ENCODE peak calls at places on chromosomes 5 and 9, in five cellular contexts. X is dorsolateral prefrontal cortex, K is HFF-Myc, U is transverse colon, H is Panc1. D is an unnamed sample.

GRCh38 chr5:60597570-60597969 is 102.4 kb downstream of the DEPDC1B start:
- DNase-seq in X (no peak), K (no peak), U (no peak), H (no peak), D (no peak)

GRCh38 chr5:173010021-173010420 is 26.4 kb downstream of the ATP6V0E1 start:
- DNase-seq in X (no peak), K (no peak), U (no peak), H (no peak), D (no peak)

GRCh38 chr9:116491659-116492058 is 195.4 kb upstream of the TRIM32 start:
- DNase-seq in X (no peak), K (no peak), U (no peak), H (no peak), D (no peak)

GRCh38 chr5:110757118-110757729 is 18.4 kb downstream of the SLC25A46 start:
- DNase-seq in X (no peak), K (no peak), U (no peak), H (peak; percentile 46), D (no peak)

GRCh38 chr5:33781286-33781685 is 110.5 kb downstream of the ADAMTS12 start:
- DNase-seq in X (no peak), K (no peak), U (no peak), H (no peak), D (no peak)

GRCh38 chr9:85898288-85898802 is 42.6 kb upstream of the NAA35 start:
- DNase-seq in X (no peak), K (no peak), U (no peak), H (no peak), D (no peak)

GRCh38 chr9:4855861-4856260 is 63.1 kb downstream of the RCL1 start:
- DNase-seq in X (peak; percentile 60), K (peak; percentile 57), U (peak; percentile 10), H (no peak), D (no peak)

GRCh38 chr5:153496835-153497234 is 6.4 kb downstream of the GRIA1 start:
- DNase-seq in X (no peak), K (no peak), U (no peak), H (peak; percentile 8), D (no peak)

GRCh38 chr5:138282918-138283742 is 8.7 kb upstream of the GFRA3 start:
- DNase-seq in X (peak; percentile 42), K (peak; percentile 31), U (peak; percentile 16), H (peak; percentile 13), D (peak; percentile 21)

GRCh38 chr5:150266807-150267408 is 22.7 kb downstream of the CAMK2A start:
- DNase-seq in X (no peak), K (no peak), U (no peak), H (no peak), D (no peak)

GRCh38 chr9:97280755-97281330 is 26.6 kb upstream of the CCDC180 start:
- DNase-seq in X (no peak), K (no peak), U (no peak), H (no peak), D (no peak)

GRCh38 chr9:97283768-97284167 is 23.7 kb upstream of the CCDC180 start:
- DNase-seq in X (no peak), K (no peak), U (no peak), H (no peak), D (no peak)

DNA sequence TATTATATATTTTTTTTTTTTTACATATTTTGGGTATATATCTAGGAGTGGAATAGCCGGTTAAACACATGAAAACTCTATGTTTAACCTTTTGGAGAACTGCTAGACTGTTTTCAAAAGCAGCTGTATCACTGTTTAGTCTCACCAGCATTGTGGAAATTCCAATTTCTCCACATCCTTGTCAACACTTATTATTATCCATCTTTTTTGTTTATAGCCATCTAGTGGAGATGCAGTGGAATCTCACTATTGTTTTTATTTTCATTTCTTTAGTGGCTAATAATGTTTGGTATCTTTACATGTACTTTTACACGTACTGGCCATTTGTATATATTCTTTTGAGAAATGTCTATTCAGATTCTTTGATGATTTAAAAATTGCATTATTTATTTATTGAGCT is 22.7 kb upstream of the CCDC180 start:
- DNase-seq in X (no peak), K (no peak), U (no peak), H (no peak), D (no peak)
- TF ChIP-seq CTCF in X (peak; percentile 8), K (no peak), U (no peak), H (no peak), D (peak; percentile 50)

GRCh38 chr5:7886849-7887460 is 18.0 kb downstream of the MTRR start:
- DNase-seq in X (no peak), K (no peak), U (no peak), H (no peak), D (no peak)

GRCh38 chr5:7881091-7881490 is 12.1 kb downstream of the MTRR start:
- DNase-seq in X (no peak), K (no peak), U (no peak), H (no peak), D (no peak)

GRCh38 chr5:7881816-7882215 is 12.9 kb downstream of the MTRR start:
- DNase-seq in X (peak; percentile 65), K (no peak), U (no peak), H (no peak), D (no peak)

GRCh38 chr5:7884491-7885273 is 15.7 kb downstream of the MTRR start:
- DNase-seq in X (no peak), K (no peak), U (no peak), H (no peak), D (no peak)

GRCh38 chr5:7882926-7883325 is 14.0 kb downstream of the MTRR start:
- DNase-seq in X (no peak), K (no peak), U (no peak), H (no peak), D (no peak)
- TF ChIP-seq CTCF in X (no peak), K (no peak), U (no peak), H (no peak), D (no peak)

DNA sequence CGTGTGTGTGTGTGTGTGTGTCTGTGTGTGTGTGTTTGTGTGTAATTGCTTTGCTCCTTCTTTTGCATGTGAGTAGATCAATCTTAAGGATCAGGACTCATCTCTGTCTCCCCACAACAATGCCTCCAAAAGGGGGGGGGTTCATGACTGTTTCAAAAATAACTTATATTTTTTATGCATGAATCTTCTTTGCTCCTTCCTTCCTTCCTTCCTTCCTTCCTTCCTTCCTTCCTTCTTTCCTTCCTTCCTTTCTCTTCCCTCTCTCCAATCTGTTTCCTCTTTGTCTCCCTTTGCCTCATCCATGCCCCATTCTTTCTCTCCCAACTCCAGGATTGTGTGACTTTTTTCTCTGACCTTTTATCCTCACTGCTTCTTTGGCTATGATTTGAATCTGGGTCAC is 126.4 kb upstream of the OSMR start:
- DNase-seq in X (no peak), K (no peak), U (no peak), H (no peak), D (no peak)
- TF ChIP-seq CTCF in X (no peak), K (no peak), U (no peak), H (no peak), D (no peak)

GRCh38 chr5:1437452-1437851 is 7.8 kb downstream of the SLC6A3 start:
- DNase-seq in X (no peak), K (no peak), U (peak; percentile 23), H (no peak), D (no peak)
- TF ChIP-seq CTCF in X (no peak), K (peak; percentile 7), U (no peak), H (no peak), D (no peak)

GRCh38 chr9:77066388-77066787 is 46.9 kb downstream of the FOXB2 start:
- DNase-seq in X (no peak), K (no peak), U (no peak), H (no peak), D (no peak)
- TF ChIP-seq CTCF in X (no peak), K (no peak), U (no peak), H (no peak), D (no peak)

D was measured in mesothelial cell of epicardium.